ENCODE peak calls at places on chromosomes 13 and 19, in four cellular contexts. Z, I, P and G are unnamed samples.

GRCh38 chr19:38837656-38838121 is 6.1 kb upstream of the ECH1 start:
- DNase-seq in Z (peak), I (no peak), P (no peak), G (no peak)

GRCh38 chr13:93227280-93227905 is 786 bp downstream of the GPC6 start:
- DNase-seq in Z (no peak), I (no peak), P (peak), G (no peak)

GRCh38 chr13:26600345-26600761 is 42.9 kb downstream of the WASF3 start:
- DNase-seq in Z (no peak), I (peak), P (no peak), G (no peak)

GRCh38 chr13:41942462-41943094 is 18.3 kb downstream of the VWA8 start:
- DNase-seq in Z (peak), I (peak), P (no peak), G (peak)

GRCh38 chr19:10189631-10190425 is 4.9 kb downstream of the DNMT1 start:
- DNase-seq in Z (no peak), I (no peak), P (no peak), G (no peak)

GRCh38 chr19:52667972-52668371 is 29.8 kb upstream of the ZNF83 start:
- DNase-seq in Z (no peak), I (no peak), P (no peak), G (no peak)

GRCh38 chr19:14015454-14016035 is 9.4 kb upstream of the RFX1 start:
- DNase-seq in Z (no peak), I (no peak), P (no peak), G (no peak)

GRCh38 chr19:46863818-46864629 is 3.2 kb downstream of the ARHGAP35 start:
- DNase-seq in Z (peak), I (no peak), P (no peak), G (peak)

GRCh38 chr19:11465605-11466004 is 15.2 kb downstream of the ELAVL3 start:
- DNase-seq in Z (no peak), I (no peak), P (no peak), G (no peak)

GRCh38 chr13:34967851-34968562 is 25.9 kb downstream of the NBEA start:
- DNase-seq in Z (peak), I (no peak), P (no peak), G (no peak)

GRCh38 chr13:109785141-109785891 is 1.1 kb downstream of the IRS2 start:
- DNase-seq in Z (peak), I (no peak), P (peak), G (no peak)

GRCh38 chr13:42990991-42991891 is 800 bp downstream of the EPSTI1 start:
- DNase-seq in Z (no peak), I (no peak), P (no peak), G (no peak)

GRCh38 chr19:2337329-2337707 is 8.8 kb downstream of the SPPL2B start:
- DNase-seq in Z (no peak), I (peak), P (no peak), G (peak)

GRCh38 chr13:41049480-41049879 is 11.8 kb upstream of the WBP4 start:
- DNase-seq in Z (no peak), I (no peak), P (no peak), G (no peak)

GRCh38 chr19:31718041-31718440 is 368.8 kb upstream of the TSHZ3 start:
- DNase-seq in Z (no peak), I (no peak), P (no peak), G (no peak)

GRCh38 chr19:46173886-46174475 is 25.9 kb downstream of the IGFL2 start:
- DNase-seq in Z (no peak), I (no peak), P (no peak), G (no peak)

GRCh38 chr19:40585677-40586422 is 9.2 kb downstream of the SHKBP1 start:
- DNase-seq in Z (peak), I (no peak), P (no peak), G (no peak)

GRCh38 chr13:31035162-31035951 is 102.9 kb downstream of the TEX26 start:
- DNase-seq in Z (no peak), I (no peak), P (no peak), G (peak)

GRCh38 chr13:73914119-73914518 is 220.1 kb downstream of the KLF12 start:
- DNase-seq in Z (no peak), I (peak), P (no peak), G (no peak)

GRCh38 chr13:21289475-21289874 is 113.0 kb downstream of the MRPL57 start:
- DNase-seq in Z (no peak), I (no peak), P (no peak), G (no peak)

GRCh38 chr19:48342841-48343540 is 17.6 kb downstream of the EMP3 start:
- DNase-seq in Z (peak), I (no peak), P (no peak), G (no peak)

GRCh38 chr13:79429309-79429708 is 23.3 kb upstream of the RBM26 start:
- DNase-seq in Z (no peak), I (no peak), P (no peak), G (no peak)

GRCh38 chr19:5131866-5132561 is 163.1 kb downstream of the KDM4B start:
- DNase-seq in Z (no peak), I (no peak), P (no peak), G (no peak)

GRCh38 chr13:66926851-66927524 is 303.1 kb downstream of the PCDH9 start:
- DNase-seq in Z (no peak), I (no peak), P (no peak), G (no peak)

GRCh38 chr13:111216166-111216960 is 101.3 kb downstream of the ARHGEF7 start:
- DNase-seq in Z (no peak), I (no peak), P (no peak), G (peak)

GRCh38 chr19:22882797-22883196 is 50.7 kb downstream of the ZNF723 start:
- DNase-seq in Z (peak), I (no peak), P (no peak), G (no peak)

GRCh38 chr19:20423381-20424207 is 142.0 kb downstream of the ZNF737 start:
- DNase-seq in Z (peak), I (no peak), P (no peak), G (no peak)

GRCh38 chr19:4051175-4052101 is 15.3 kb downstream of the ZBTB7A start:
- DNase-seq in Z (peak), I (no peak), P (no peak), G (no peak)

GRCh38 chr13:41071775-41072174 is 10.5 kb downstream of the WBP4 start:
- DNase-seq in Z (no peak), I (no peak), P (no peak), G (no peak)

GRCh38 chr19:49677901-49678674 is 1.0 kb downstream of the PRMT1 start:
- DNase-seq in Z (peak), I (peak), P (peak), G (no peak)

GRCh38 chr19:6528544-6529121 is 2.2 kb upstream of the TNFSF9 start:
- DNase-seq in Z (peak), I (no peak), P (no peak), G (no peak)

GRCh38 chr13:59447846-59448620 is 715.7 kb downstream of the DIAPH3 start:
- DNase-seq in Z (peak), I (peak), P (no peak), G (peak)

GRCh38 chr13:68272652-68273051 is 1042.5 kb upstream of the PCDH9 start:
- DNase-seq in Z (no peak), I (no peak), P (no peak), G (no peak)

GRCh38 chr13:113947321-113948033 is 26.4 kb downstream of the C13orf46 start:
- DNase-seq in Z (no peak), I (no peak), P (no peak), G (no peak)

GRCh38 chr13:40600145-40600751 is 66.2 kb downstream of the FOXO1 start:
- DNase-seq in Z (no peak), I (no peak), P (no peak), G (no peak)